ENCODE peak calls at places on chromosomes 3 and 15, in five cellular contexts. L is neuronal stem cell, G is IMR-90, Z is H9, U is mesenchymal stem cell. B is an unnamed sample.
A peak's percentile ranks its signal among the peaks of the same experiment; 100 is the strongest.

GRCh38 chr3:197019535-197019934 is 10.1 kb downstream of the MELTF start:
- DNase-seq in L (no peak), G (no peak), Z (peak; percentile 3), U (no peak), B (no peak)

GRCh38 chr3:186613637-186614265 is 891 bp downstream of the AHSG start:
- DNase-seq in L (no peak), G (no peak), Z (no peak), U (no peak), B (no peak)

GRCh38 chr3:197508924-197509775 is 46.6 kb downstream of the BDH1 start:
- DNase-seq in L (no peak), G (no peak), Z (no peak), U (no peak), B (no peak)

GRCh38 chr3:190345027-190345821 is 23.0 kb upstream of the CLDN1 start:
- DNase-seq in L (no peak), G (peak; percentile 97), Z (no peak), U (peak; percentile 96), B (peak; percentile 55)

GRCh38 chr3:129651316-129652202 is 45.1 kb upstream of the PLXND1 start:
- DNase-seq in L (no peak), G (peak; percentile 78), Z (peak; percentile 71), U (peak; percentile 75), B (peak; percentile 79)

GRCh38 chr3:126311338-126311978 is 45.8 kb downstream of the KLF15 start:
- DNase-seq in L (no peak), G (no peak), Z (no peak), U (no peak), B (no peak)

GRCh38 chr3:29282431-29283296 is 1.8 kb downstream of the RBMS3 start:
- DNase-seq in L (no peak), G (peak; percentile 64), Z (no peak), U (peak; percentile 67), B (peak; percentile 39)

GRCh38 chr3:65331730-65332129 is 643.9 kb upstream of the ADAMTS9 start:
- DNase-seq in L (no peak), G (no peak), Z (no peak), U (no peak), B (no peak)

GRCh38 chr3:184712579-184713355 is 903 bp upstream of the MAGEF1 start:
- DNase-seq in L (no peak), G (no peak), Z (no peak), U (no peak), B (no peak)

GRCh38 chr3:157573780-157574378 is 70.7 kb upstream of the VEPH1 start:
- DNase-seq in L (no peak), G (peak; percentile 43), Z (no peak), U (peak; percentile 8), B (no peak)

GRCh38 chr3:183339461-183340086 is 86.5 kb downstream of the B3GNT5 start:
- DNase-seq in L (no peak), G (no peak), Z (no peak), U (no peak), B (no peak)

GRCh38 chr3:197749315-197749600 is 425 bp upstream of the FYTTD1 start:
- DNase-seq in L (no peak), G (peak; percentile 76), Z (peak; percentile 73), U (peak; percentile 70), B (peak; percentile 65)

GRCh38 chr3:138005627-138006026 is 4.3 kb upstream of the CLDN18 start:
- DNase-seq in L (no peak), G (no peak), Z (no peak), U (no peak), B (no peak)

GRCh38 chr3:42802876-42803799 is 1.2 kb downstream of the HIGD1A start:
- DNase-seq in L (peak; percentile 36), G (peak; percentile 22), Z (peak; percentile 34), U (peak; percentile 52), B (peak; percentile 70)

GRCh38 chr15:37134699-37135131 is 34.4 kb upstream of the MEIS2 start:
- DNase-seq in L (no peak), G (peak; percentile 58), Z (no peak), U (peak; percentile 61), B (peak; percentile 60)

GRCh38 chr3:61252836-61253235 is 1.6 kb upstream of the FHIT start:
- DNase-seq in L (no peak), G (no peak), Z (no peak), U (no peak), B (no peak)

GRCh38 chr15:88701561-88702095 is 62.8 kb downstream of the ISG20 start:
- DNase-seq in L (no peak), G (no peak), Z (peak; percentile 61), U (peak; percentile 10), B (peak; percentile 36)

GRCh38 chr3:9750556-9751411 is 1.0 kb downstream of the OGG1 start:
- DNase-seq in L (no peak), G (peak; percentile 38), Z (no peak), U (peak; percentile 49), B (no peak)

GRCh38 chr15:93152951-93153350 is 63.9 kb upstream of the RGMA start:
- DNase-seq in L (no peak), G (no peak), Z (no peak), U (no peak), B (no peak)

GRCh38 chr3:16134173-16134928 is 40.1 kb upstream of the GALNT15 start:
- DNase-seq in L (no peak), G (no peak), Z (no peak), U (no peak), B (no peak)

GRCh38 chr3:159835126-159835525 is 153.5 kb upstream of the IL12A start:
- DNase-seq in L (no peak), G (no peak), Z (no peak), U (no peak), B (no peak)

GRCh38 chr15:100234158-100235029 is 107.4 kb downstream of the ADAMTS17 start:
- DNase-seq in L (no peak), G (no peak), Z (no peak), U (no peak), B (no peak)

GRCh38 chr3:78978037-78978436 is 789.8 kb downstream of the ROBO1 start:
- DNase-seq in L (no peak), G (peak; percentile 28), Z (no peak), U (peak; percentile 27), B (peak; percentile 45)

GRCh38 chr3:120555661-120556509 is 40.3 kb upstream of the NDUFB4 start:
- DNase-seq in L (no peak), G (no peak), Z (no peak), U (no peak), B (no peak)

GRCh38 chr3:26484140-26484539 is 138.4 kb upstream of the LRRC3B start:
- DNase-seq in L (peak; percentile 2), G (no peak), Z (peak; percentile 46), U (peak; percentile 4), B (peak; percentile 78)

GRCh38 chr3:10667269-10667668 is 148.8 kb upstream of the SLC6A11 start:
- DNase-seq in L (no peak), G (no peak), Z (no peak), U (no peak), B (no peak)

GRCh38 chr3:160098261-160098908 is 109.8 kb downstream of the IL12A start:
- DNase-seq in L (no peak), G (no peak), Z (no peak), U (no peak), B (no peak)

GRCh38 chr15:53843166-53843565 is 83.7 kb upstream of the WDR72 start:
- DNase-seq in L (no peak), G (no peak), Z (no peak), U (no peak), B (no peak)

GRCh38 chr3:128573707-128574162 is 76.9 kb downstream of the RPN1 start:
- DNase-seq in L (no peak), G (no peak), Z (peak; percentile 25), U (no peak), B (peak; percentile 41)

GRCh38 chr3:128573160-128573559 is 77.5 kb downstream of the RPN1 start:
- DNase-seq in L (no peak), G (no peak), Z (no peak), U (no peak), B (peak; percentile 58)

GRCh38 chr3:128569756-128570155 is 76.8 kb upstream of the GATA2 start:
- DNase-seq in L (no peak), G (no peak), Z (no peak), U (no peak), B (peak; percentile 81)

GRCh38 chr3:128572644-128573105 is 77.9 kb downstream of the RPN1 start:
- DNase-seq in L (no peak), G (no peak), Z (peak; percentile 76), U (no peak), B (peak; percentile 70)

DNA sequence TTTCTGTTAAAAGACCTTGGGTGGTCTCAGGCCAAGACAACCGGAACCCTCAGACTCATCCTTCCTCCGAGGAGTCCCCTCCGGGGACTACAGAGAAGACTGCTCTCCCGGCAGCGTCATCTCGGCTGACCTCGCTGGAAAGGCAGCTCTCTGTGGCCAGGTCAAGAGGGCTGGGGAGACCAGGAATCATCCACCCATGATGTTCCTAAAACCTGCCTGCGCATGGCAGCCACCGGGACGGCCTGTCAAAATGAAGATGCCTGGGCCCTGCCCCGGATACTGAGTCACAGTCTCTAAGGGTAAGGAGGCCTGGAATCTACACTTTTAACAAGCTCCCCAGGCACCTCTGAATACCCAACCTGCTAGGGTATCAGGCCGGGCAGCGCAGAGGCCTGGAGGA is 78.6 kb downstream of the RPN1 start:
- DNase-seq in L (no peak), G (no peak), Z (no peak), U (no peak), B (peak; percentile 47)
- H2BK15ac ChIP-seq in L (no peak overlapping the region), G (no peak overlapping the region), Z (no peak overlapping the region), U (no peak overlapping the region), B (no peak overlapping the region)

GRCh38 chr3:84209473-84209872 is 749.3 kb upstream of the CADM2 start:
- DNase-seq in L (no peak), G (no peak), Z (no peak), U (no peak), B (peak; percentile 74)
- H3K4me2 ChIP-seq in L (no peak overlapping the region), G (no peak overlapping the region), Z (no peak overlapping the region), U (no peak overlapping the region), B (no peak overlapping the region)

GRCh38 chr3:149258298-149258697 is 36.7 kb upstream of the CP start:
- DNase-seq in L (no peak), G (peak; percentile 16), Z (no peak), U (peak; percentile 80), B (peak; percentile 51)

GRCh38 chr3:149263856-149264255 is 42.2 kb upstream of the CP start:
- DNase-seq in L (no peak), G (no peak), Z (no peak), U (no peak), B (no peak)

DNA sequence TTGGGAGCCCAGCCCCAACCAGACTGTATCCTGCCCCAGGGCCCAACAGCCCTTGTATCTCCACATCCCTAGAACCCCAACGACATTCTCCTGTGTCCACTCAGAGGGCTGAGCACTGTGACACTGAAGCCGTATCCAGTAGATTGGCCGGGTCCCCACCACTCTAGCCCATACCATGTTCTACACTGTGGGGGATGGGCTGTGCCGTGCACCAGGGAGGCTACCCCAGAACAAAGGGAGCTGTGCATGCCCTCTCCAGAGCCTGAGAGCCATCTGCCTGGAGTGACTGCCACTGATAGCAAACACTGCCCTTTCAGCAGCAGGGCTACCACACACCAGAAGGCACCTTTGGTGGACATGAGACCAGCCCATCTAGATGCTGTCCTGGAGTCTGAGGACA is 37.1 kb upstream of the CP start:
- DNase-seq in L (no peak), G (no peak), Z (no peak), U (no peak), B (no peak)
- H2BK15ac ChIP-seq in L (peak overlapping the region; percentile 58), G (no peak overlapping the region), Z (no peak overlapping the region), U (peak overlapping the region; percentile 99), B (no peak overlapping the region)

GRCh38 chr3:187888658-187889057 is 143.4 kb upstream of the BCL6 start:
- DNase-seq in L (no peak), G (no peak), Z (no peak), U (no peak), B (no peak)
- H3K4me2 ChIP-seq in L (no peak overlapping the region), G (no peak overlapping the region), Z (no peak overlapping the region), U (no peak overlapping the region), B (no peak overlapping the region)

B was measured in mesendoderm.